ENCODE peak calls at places on chromosome 7, in six cellular contexts. L is neural progenitor cell; U is GM12878; S is CD4-positive, CD25-positive, alpha-beta regulatory T cell; B is kidney; I is brain microvascular endothelial cell. M is an unnamed sample.

GRCh38 chr7:90551036-90551435 is 45.1 kb upstream of the CDK14 start:
- DNase-seq in I (no peak), U (no peak), L (peak), B (no peak), S (no peak), M (no peak)

GRCh38 chr7:30688718-30689221 is 6.5 kb upstream of the CRHR2 start:
- DNase-seq in I (no peak), B (peak), L (peak), S (no peak), U (no peak), M (no peak)

GRCh38 chr7:118151671-118152070 is 32.3 kb upstream of the LSM8 start:
- DNase-seq in S (no peak), B (no peak), L (no peak), I (no peak), U (no peak), M (no peak)

GRCh38 chr7:135291809-135292253 is 58.2 kb downstream of the STRA8 start:
- DNase-seq in I (peak), U (no peak), B (no peak), S (no peak), L (no peak), M (no peak)

GRCh38 chr7:35241884-35242283 is 12.0 kb downstream of the TBX20 start:
- DNase-seq in I (no peak), L (peak), U (no peak), B (no peak), S (no peak), M (no peak)

GRCh38 chr7:91628742-91629141 is 251.8 kb downstream of the MTERF1 start:
- DNase-seq in S (no peak), U (no peak), I (no peak), B (no peak), L (no peak), M (no peak)

GRCh38 chr7:107836237-107837144 is 33.5 kb upstream of the SLC26A3 start:
- DNase-seq in L (no peak), B (no peak), S (no peak), I (no peak), U (no peak), M (no peak)

GRCh38 chr7:155836216-155837125 is 24.2 kb upstream of the SHH start:
- DNase-seq in B (no peak), I (no peak), U (no peak), S (no peak), L (no peak), M (no peak)

GRCh38 chr7:71384094-71384493 is 252.2 kb downstream of the GALNT17 start:
- DNase-seq in S (no peak), I (no peak), U (no peak), B (no peak), L (no peak), M (no peak)

GRCh38 chr7:22355620-22356009 is 1.3 kb downstream of the RAPGEF5 start:
- DNase-seq in L (no peak), I (no peak), B (no peak), U (no peak), S (no peak), M (no peak)

GRCh38 chr7:134845461-134845860 is 66.0 kb downstream of the CALD1 start:
- DNase-seq in B (no peak), U (peak), I (no peak), S (no peak), L (no peak), M (peak)

GRCh38 chr7:106358103-106358663 is 73.4 kb upstream of the NAMPT start:
- DNase-seq in I (peak), L (no peak), S (no peak), B (no peak), U (no peak), M (no peak)

GRCh38 chr7:47538846-47539311 is 43.0 kb downstream of the TNS3 start:
- DNase-seq in L (no peak), U (no peak), I (no peak), S (no peak), B (no peak), M (no peak)

GRCh38 chr7:95335093-95335492 is 10.8 kb upstream of the PON1 start:
- DNase-seq in S (no peak), U (no peak), B (no peak), L (no peak), I (peak), M (no peak)

GRCh38 chr7:26197153-26198115 is 3.1 kb downstream of the HNRNPA2B1 start:
- DNase-seq in L (no peak), I (no peak), S (no peak), B (no peak), U (no peak), M (no peak)

GRCh38 chr7:111883241-111883640 is 320.9 kb upstream of the IMMP2L start:
- DNase-seq in L (no peak), U (no peak), B (no peak), S (no peak), I (no peak), M (no peak)

GRCh38 chr7:16345979-16346958 is 75.1 kb downstream of the CRPPA start:
- DNase-seq in S (no peak), I (peak), L (no peak), U (no peak), B (no peak), M (peak)

GRCh38 chr7:139853576-139854511 is 24.8 kb downstream of the TBXAS1 start:
- DNase-seq in L (no peak), S (no peak), B (no peak), I (peak), U (no peak), M (no peak)

GRCh38 chr7:130345106-130345505 is 490 bp downstream of the CPA5 start:
- DNase-seq in L (peak), S (no peak), I (no peak), U (no peak), B (no peak), M (no peak)
- H3K4me3 ChIP-seq in L (peak), S (no peak), I (peak), U (no peak), B (no peak), M (no peak)

GRCh38 chr7:45646996-45647411 is 72.8 kb downstream of the ADCY1 start:
- DNase-seq in U (no peak), S (no peak), L (no peak), I (peak), B (no peak), M (no peak)

GRCh38 chr7:45643630-45644029 is 69.5 kb downstream of the ADCY1 start:
- DNase-seq in L (no peak), I (no peak), B (no peak), S (no peak), U (peak), M (no peak)

GRCh38 chr7:45644237-45644636 is 70.1 kb downstream of the ADCY1 start:
- DNase-seq in U (no peak), S (no peak), I (no peak), L (no peak), B (no peak), M (no peak)

GRCh38 chr7:45646207-45646821 is 72.1 kb downstream of the ADCY1 start:
- DNase-seq in L (no peak), S (no peak), B (no peak), U (no peak), I (no peak), M (no peak)

DNA sequence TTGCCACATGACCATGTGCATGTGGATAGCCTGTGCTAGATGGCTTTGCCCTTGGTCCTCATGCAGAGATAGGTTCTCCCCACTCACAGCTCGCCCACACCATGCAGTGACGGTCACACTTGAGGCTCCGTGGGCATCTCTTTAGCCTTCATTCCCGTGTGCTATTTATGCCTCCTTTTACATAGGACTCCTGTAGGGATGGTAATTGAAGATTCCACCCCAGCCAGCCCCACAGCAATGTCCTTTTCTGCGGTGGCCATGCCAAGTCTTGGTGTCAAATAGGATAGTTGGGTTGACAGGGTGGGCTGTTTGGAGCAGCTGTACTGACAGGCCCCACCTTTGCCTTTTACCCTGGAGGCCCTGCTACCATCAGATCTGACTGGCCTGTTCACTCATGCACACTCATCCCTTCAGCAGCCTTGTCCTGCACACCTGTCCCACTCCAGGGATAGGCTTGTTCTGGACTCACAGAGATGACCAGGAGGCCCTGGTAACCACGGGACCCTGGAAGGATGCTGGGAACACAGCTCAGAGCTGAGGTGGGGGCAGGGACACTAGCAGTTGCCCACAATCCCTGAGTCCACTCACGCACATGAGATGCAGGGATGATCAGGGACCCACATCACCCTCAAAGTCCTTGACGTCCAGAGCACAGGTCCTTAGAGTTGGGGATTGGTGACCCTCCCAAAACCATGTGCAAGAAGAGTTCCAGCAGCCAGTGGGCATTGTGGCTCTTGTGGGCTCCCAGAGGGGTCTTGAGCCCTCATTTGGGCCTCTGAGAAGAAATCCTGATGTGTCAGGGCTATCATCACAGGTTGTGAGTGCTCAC is 71.2 kb downstream of the ADCY1 start:
- DNase-seq in I (no peak), S (no peak), U (no peak), L (no peak), B (no peak), M (no peak)
- H3K4me3 ChIP-seq in I (no peak), S (no peak), U (no peak), L (no peak), B (no peak), M (no peak)

DNA sequence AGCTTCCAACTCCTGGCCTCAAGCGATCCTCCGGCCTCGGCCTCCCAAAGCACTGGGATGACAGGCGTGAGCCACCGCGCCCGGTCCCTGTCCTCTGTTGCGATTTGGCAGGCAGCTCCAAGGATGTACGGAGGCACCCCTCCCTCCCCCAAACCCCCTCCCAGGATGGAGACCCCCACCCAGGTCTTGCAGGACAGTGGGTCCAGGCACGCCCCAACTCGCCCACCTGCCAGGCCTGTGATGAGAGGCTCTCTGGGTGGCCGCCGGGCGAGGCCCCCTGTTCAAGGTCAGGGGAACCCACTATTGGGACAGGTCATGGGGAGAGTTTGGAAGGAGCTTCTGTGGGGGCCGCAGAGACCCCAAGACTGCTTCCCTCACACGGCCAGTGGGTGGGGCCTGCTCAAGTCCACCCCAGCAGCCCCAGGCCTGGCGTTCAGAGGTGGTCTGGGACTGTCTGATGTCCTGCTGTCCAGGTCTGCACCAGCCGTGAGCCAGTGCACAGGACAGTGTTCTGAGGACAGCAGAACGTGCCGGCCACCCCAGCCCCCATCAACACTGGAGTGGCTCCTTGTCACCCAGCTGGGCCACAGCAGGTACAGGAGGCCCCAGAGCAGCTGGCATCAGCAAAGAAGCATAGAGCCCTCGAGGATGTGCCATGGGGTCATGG is 2.5 kb downstream of the ADAP1 start:
- DNase-seq in L (peak), I (no peak), S (no peak), U (no peak), B (peak), M (no peak)
- H3K4me3 ChIP-seq in L (no peak), I (no peak), S (no peak), U (no peak), B (no peak), M (no peak)

DNA sequence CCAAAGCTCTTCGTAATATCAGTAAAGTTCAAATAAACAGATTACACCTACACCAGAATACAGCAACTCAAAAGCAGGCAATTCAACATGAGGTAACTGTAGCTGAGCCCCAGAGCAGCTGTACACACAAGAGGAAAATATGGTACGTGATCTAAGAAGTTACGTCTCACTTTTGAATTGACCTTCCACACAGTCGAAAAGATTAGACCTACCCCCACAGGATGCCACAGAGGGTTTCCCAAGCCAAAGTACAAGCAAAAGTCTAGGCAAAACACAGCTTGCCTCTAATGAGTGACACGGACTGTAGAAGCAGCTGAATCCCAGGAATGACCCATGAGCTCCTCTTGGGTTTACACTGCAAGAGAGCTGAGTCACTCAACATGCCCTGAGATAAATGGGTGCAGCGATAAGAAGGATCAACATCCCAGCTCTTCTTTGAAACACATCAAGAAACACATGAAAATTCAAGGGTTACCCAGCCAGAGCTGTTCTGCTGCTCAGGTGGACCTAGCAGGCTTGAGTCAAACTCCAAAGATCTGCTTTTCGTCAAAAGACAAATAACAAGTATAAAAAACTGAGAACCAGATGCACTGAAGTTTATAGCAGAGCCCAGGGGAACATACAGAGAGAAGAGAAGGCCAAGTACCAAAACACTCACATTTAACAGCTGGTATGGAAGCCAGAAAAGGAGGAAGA is 9.7 kb downstream of the CREB3L2 start:
- DNase-seq in S (no peak), L (no peak), B (no peak), U (no peak), I (peak), M (no peak)
- H3K4me3 ChIP-seq in S (peak), L (no peak), B (no peak), U (no peak), I (no peak), M (no peak)

DNA sequence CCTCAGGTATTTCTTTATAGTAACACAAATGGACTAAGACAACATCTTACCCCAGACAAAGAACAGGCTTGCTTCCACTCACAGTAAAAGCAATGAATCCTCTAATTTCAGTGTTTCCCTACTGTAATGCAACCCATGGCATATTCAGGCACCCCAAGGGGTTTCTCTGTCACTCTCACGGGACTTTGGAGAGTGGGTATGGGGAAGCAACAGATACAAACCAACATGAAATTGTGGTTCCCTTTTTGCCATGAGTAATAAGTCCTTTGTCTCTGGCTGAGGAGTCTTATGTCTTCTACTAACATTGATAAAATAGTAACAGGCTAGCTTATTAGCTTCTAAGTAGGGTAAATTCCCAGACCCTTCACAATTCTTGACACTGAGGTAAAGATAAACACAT is 51.4 kb upstream of the AOAH start:
- DNase-seq in L (no peak), B (no peak), U (no peak), S (no peak), I (no peak), M (no peak)
- H3K4me3 ChIP-seq in L (no peak), B (no peak), U (no peak), S (no peak), I (no peak), M (no peak)

DNA sequence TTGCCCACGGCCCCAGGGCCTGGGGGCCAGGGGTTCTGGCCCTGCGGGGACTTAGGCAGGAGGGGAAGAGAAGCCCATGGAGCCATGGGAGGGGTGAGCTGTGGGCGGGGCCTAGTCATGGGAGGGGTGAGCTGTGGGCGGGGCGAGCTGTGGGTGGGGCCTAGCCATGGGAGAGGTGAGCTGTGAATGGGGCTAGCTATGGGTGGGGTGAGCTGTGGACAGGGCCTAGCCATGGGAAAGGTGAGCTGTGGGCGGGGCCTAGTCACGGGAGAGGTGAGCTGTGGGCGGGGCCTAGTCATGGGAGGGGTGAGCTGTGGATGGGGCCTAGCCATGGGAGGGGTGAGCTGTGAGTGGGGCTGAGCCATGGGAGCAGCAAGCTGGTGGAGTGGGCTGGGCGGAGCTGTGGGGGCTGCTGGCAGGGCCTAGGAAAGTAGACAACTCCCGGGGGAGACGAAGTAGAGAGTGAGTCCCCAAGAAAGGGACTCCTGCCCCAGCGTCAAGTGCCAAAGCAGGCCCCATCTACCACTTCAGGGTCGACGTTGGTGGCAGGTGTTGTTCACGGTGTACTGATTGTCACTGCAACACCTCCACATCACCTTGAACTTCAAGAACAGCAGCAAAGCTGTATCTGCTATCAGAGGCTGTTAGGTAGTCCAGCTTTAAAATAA is 19.2 kb upstream of the TTYH3 start:
- DNase-seq in L (no peak), U (no peak), I (no peak), B (peak), S (no peak), M (no peak)
- H3K4me3 ChIP-seq in L (no peak), U (no peak), I (no peak), B (no peak), S (no peak), M (no peak)

GRCh38 chr7:43647314-43647691 is 64.4 kb downstream of the STK17A start:
- DNase-seq in I (peak), L (peak), U (no peak), B (no peak), S (no peak), M (no peak)

GRCh38 chr7:43648725-43649406 is 66.0 kb downstream of the STK17A start:
- DNase-seq in B (no peak), U (peak), S (peak), I (peak), L (no peak), M (peak)

GRCh38 chr7:43646603-43647313 is 63.9 kb downstream of the STK17A start:
- DNase-seq in I (peak), L (no peak), B (no peak), U (no peak), S (no peak), M (no peak)

GRCh38 chr7:43649755-43650274 is 66.9 kb downstream of the STK17A start:
- DNase-seq in U (peak), L (no peak), I (no peak), B (no peak), S (peak), M (peak)

GRCh38 chr7:43647772-43648643 is 65.1 kb downstream of the STK17A start:
- DNase-seq in S (no peak), L (no peak), I (peak), B (peak), U (peak), M (no peak)
- H3K4me3 ChIP-seq in S (peak), L (no peak), I (peak), B (no peak), U (peak), M (peak)

DNA sequence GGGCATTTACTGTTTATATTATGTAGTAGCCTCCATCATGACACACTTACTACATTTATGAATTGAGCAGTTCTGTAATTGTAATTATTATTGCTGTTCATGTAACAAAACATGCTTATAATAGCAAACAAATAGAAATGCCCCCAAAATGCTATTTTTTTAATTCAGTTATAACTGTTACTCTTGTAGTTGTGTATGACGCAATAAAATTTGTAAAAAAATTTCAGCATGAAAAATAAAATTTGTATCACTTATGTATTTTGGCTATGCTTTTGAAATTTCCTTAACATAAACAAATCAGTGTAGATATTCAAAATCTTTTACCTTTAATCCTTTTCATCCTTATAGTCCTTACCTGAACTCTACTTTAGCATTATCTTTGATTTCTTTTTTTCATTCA is 25.9 kb downstream of the TMEM106B start:
- DNase-seq in I (no peak), L (no peak), B (no peak), S (no peak), U (no peak), M (no peak)
- H3K4me3 ChIP-seq in I (no peak), L (no peak), B (no peak), S (no peak), U (no peak), M (no peak)